ENCODE peak calls at places on chromosomes 7 and 10, in ten cellular contexts. S, C, L, O, J, U, F, W, Q and R are unnamed samples.

GRCh38 chr10:79266543-79267312 is 80.5 kb upstream of the PPIF start:
- ATAC-seq in L (peak; percentile 83), Q (peak; percentile 84), O (peak; percentile 83), F (peak; percentile 82), C (peak; percentile 89), J (peak; percentile 54), U (no peak), S (peak; percentile 74), W (no peak), R (peak; percentile 81)

GRCh38 chr7:23598321-23598720 is 1.1 kb downstream of the CCDC126 start:
- ATAC-seq in F (no peak), L (no peak), W (no peak), C (no peak), S (no peak), O (no peak), U (no peak), J (no peak), Q (no peak), R (no peak)

GRCh38 chr7:1009747-1010146 is 26.8 kb downstream of the CYP2W1 start:
- ATAC-seq in W (no peak), Q (no peak), L (no peak), U (no peak), O (no peak), J (no peak), F (no peak), C (no peak), S (no peak), R (no peak)

GRCh38 chr7:33764752-33765451 is 140.4 kb upstream of the BMPER start:
- ATAC-seq in U (no peak), Q (peak; percentile 56), O (no peak), S (peak; percentile 53), J (peak; percentile 47), C (no peak), L (peak; percentile 86), F (no peak), W (no peak), R (peak; percentile 37)

GRCh38 chr10:26573674-26574073 is 123.8 kb upstream of the PDSS1 start:
- ATAC-seq in W (no peak), S (no peak), Q (peak; percentile 53), J (no peak), F (peak; percentile 48), C (peak; percentile 75), U (no peak), L (no peak), O (no peak), R (no peak)

GRCh38 chr10:8830064-8830463 is 775.6 kb downstream of the GATA3 start:
- ATAC-seq in S (no peak), C (no peak), L (no peak), J (no peak), Q (no peak), W (no peak), O (no peak), U (no peak), F (no peak), R (no peak)

GRCh38 chr7:1925973-1926907 is 256.2 kb downstream of the ELFN1 start:
- ATAC-seq in W (no peak), C (no peak), S (no peak), J (no peak), Q (no peak), L (no peak), F (no peak), U (peak; percentile 51), O (peak; percentile 70), R (no peak)

GRCh38 chr10:11442001-11442773 is 169.3 kb downstream of the USP6NL start:
- ATAC-seq in F (no peak), J (no peak), S (no peak), O (no peak), Q (no peak), C (no peak), U (no peak), W (no peak), L (no peak), R (no peak)

GRCh38 chr7:87152897-87153641 is 816 bp downstream of the DMTF1 start:
- ATAC-seq in J (peak; percentile 36), F (peak; percentile 0), U (peak; percentile 19), S (peak; percentile 35), O (peak; percentile 54), C (peak; percentile 60), L (peak; percentile 24), W (peak; percentile 45), Q (peak; percentile 18), R (no peak)

GRCh38 chr10:56622335-56622973 is 261.4 kb upstream of the ZWINT start:
- ATAC-seq in L (no peak), F (peak; percentile 51), S (no peak), W (peak; percentile 72), O (no peak), J (peak; percentile 72), U (no peak), C (peak; percentile 68), Q (peak; percentile 62), R (no peak)

GRCh38 chr7:132321387-132321786 is 254.9 kb downstream of the PLXNA4 start:
- ATAC-seq in S (no peak), F (no peak), L (no peak), J (no peak), W (peak; percentile 33), Q (no peak), O (no peak), C (no peak), U (no peak), R (no peak)

GRCh38 chr7:104136981-104137380 is 70.8 kb downstream of the ORC5 start:
- ATAC-seq in L (no peak), F (no peak), S (no peak), C (no peak), J (no peak), O (no peak), Q (no peak), U (no peak), W (no peak), R (no peak)